ENCODE peak calls at places on chromosomes 1 and 21, in ten cellular contexts. T, Y, F, O, P, D, U, K, B and I are unnamed samples.
A peak's percentile ranks its signal among the peaks of the same experiment; 100 is the strongest.

GRCh38 chr1:34983700-34984355 is 1.3 kb downstream of the TMEM35B start:
- DNase-seq in T (no peak), Y (no peak), F (no peak), O (no peak), P (no peak), D (peak; percentile 24), U (peak; percentile 17), K (no peak), B (no peak), I (no peak)

GRCh38 chr1:154870734-154871133 is 653 bp upstream of the KCNN3 start:
- DNase-seq in T (no peak), Y (no peak), F (no peak), O (no peak), P (no peak), D (no peak), U (no peak), K (no peak), B (no peak), I (no peak)

GRCh38 chr1:36327421-36328087 is 4.1 kb upstream of the EVA1B start:
- DNase-seq in T (no peak), Y (no peak), F (no peak), O (no peak), P (no peak), D (no peak), U (peak; percentile 80), K (no peak), B (no peak), I (no peak)

GRCh38 chr1:116579253-116579875 is 8.5 kb upstream of the CD58 start:
- DNase-seq in T (no peak), Y (peak; percentile 37), F (no peak), O (no peak), P (no peak), D (no peak), U (no peak), K (no peak), B (no peak), I (no peak)

GRCh38 chr1:159421821-159422220 is 10.2 kb upstream of the OR10J4 start:
- DNase-seq in T (no peak), Y (no peak), F (no peak), O (no peak), P (no peak), D (no peak), U (no peak), K (no peak), B (no peak), I (no peak)

GRCh38 chr21:42474982-42475381 is 21.0 kb downstream of the RSPH1 start:
- DNase-seq in T (no peak), Y (no peak), F (no peak), O (no peak), P (no peak), D (no peak), U (no peak), K (peak; percentile 15), B (no peak), I (peak; percentile 6)

GRCh38 chr1:27645071-27645415 is 10.1 kb upstream of the FGR start:
- DNase-seq in T (no peak), Y (no peak), F (no peak), O (no peak), P (no peak), D (no peak), U (no peak), K (no peak), B (peak; percentile 69), I (no peak)

GRCh38 chr1:99975569-99975968 is 5.8 kb downstream of the SLC35A3 start:
- DNase-seq in T (no peak), Y (no peak), F (no peak), O (no peak), P (no peak), D (no peak), U (no peak), K (no peak), B (no peak), I (peak; percentile 48)

GRCh38 chr1:213154056-213154677 is 103.1 kb downstream of the RPS6KC1 start:
- DNase-seq in T (no peak), Y (no peak), F (peak; percentile 20), O (no peak), P (no peak), D (no peak), U (no peak), K (peak; percentile 56), B (no peak), I (no peak)

GRCh38 chr1:9230869-9231533 is 3.6 kb upstream of the H6PD start:
- DNase-seq in T (no peak), Y (no peak), F (no peak), O (no peak), P (no peak), D (no peak), U (peak; percentile 36), K (no peak), B (no peak), I (no peak)

GRCh38 chr1:5840551-5840914 is 151.7 kb downstream of the NPHP4 start:
- DNase-seq in T (no peak), Y (no peak), F (no peak), O (no peak), P (no peak), D (no peak), U (no peak), K (no peak), B (no peak), I (no peak)

GRCh38 chr1:208177656-208178055 is 66.5 kb downstream of the PLXNA2 start:
- DNase-seq in T (no peak), Y (no peak), F (no peak), O (no peak), P (no peak), D (no peak), U (no peak), K (peak; percentile 51), B (no peak), I (peak; percentile 79)

GRCh38 chr1:77438239-77438913 is 156.6 kb downstream of the AK5 start:
- DNase-seq in T (no peak), Y (no peak), F (no peak), O (no peak), P (no peak), D (no peak), U (peak; percentile 79), K (no peak), B (no peak), I (no peak)

GRCh38 chr1:174999926-175000696 is at the start of gene CACYBP:
- DNase-seq in T (no peak), Y (no peak), F (peak; percentile 61), O (no peak), P (no peak), D (no peak), U (peak; percentile 30), K (peak; percentile 38), B (peak; percentile 43), I (no peak)

GRCh38 chr1:46223472-46223943 is 20.4 kb downstream of the LURAP1 start:
- DNase-seq in T (peak; percentile 86), Y (peak; percentile 62), F (peak; percentile 52), O (peak; percentile 71), P (peak; percentile 87), D (peak; percentile 60), U (peak; percentile 93), K (peak; percentile 83), B (peak; percentile 84), I (peak; percentile 78)

GRCh38 chr1:46221749-46222148 is 18.6 kb downstream of the LURAP1 start:
- DNase-seq in T (peak; percentile 70), Y (no peak), F (no peak), O (no peak), P (no peak), D (no peak), U (no peak), K (no peak), B (peak; percentile 53), I (peak; percentile 15)

GRCh38 chr1:46218443-46218842 is 15.3 kb downstream of the LURAP1 start:
- DNase-seq in T (no peak), Y (no peak), F (no peak), O (no peak), P (no peak), D (no peak), U (no peak), K (no peak), B (no peak), I (no peak)

GRCh38 chr1:46219551-46220520 is 16.7 kb downstream of the LURAP1 start:
- DNase-seq in T (no peak), Y (no peak), F (no peak), O (no peak), P (no peak), D (no peak), U (no peak), K (no peak), B (no peak), I (no peak)

GRCh38 chr1:46220808-46221207 is 17.7 kb downstream of the LURAP1 start:
- DNase-seq in T (no peak), Y (no peak), F (no peak), O (no peak), P (no peak), D (no peak), U (no peak), K (no peak), B (no peak), I (no peak)
- TF ChIP-seq POLR2A in T (no peak), Y (no peak), F (no peak), O (no peak), P (peak; percentile 87), D (no peak), U (no peak), K (no peak), B (no peak), I (no peak)

GRCh38 chr1:24126672-24127023 is 14.7 kb upstream of the MYOM3 start:
- DNase-seq in T (no peak), Y (no peak), F (no peak), O (no peak), P (no peak), D (no peak), U (no peak), K (no peak), B (no peak), I (no peak)
- TF ChIP-seq POLR2A in T (no peak), Y (no peak), F (no peak), O (no peak), P (no peak), D (no peak), U (no peak), K (no peak), B (no peak), I (no peak)

GRCh38 chr1:48743480-48743879 is 33.2 kb downstream of the BEND5 start:
- DNase-seq in T (no peak), Y (no peak), F (no peak), O (no peak), P (no peak), D (no peak), U (no peak), K (no peak), B (no peak), I (no peak)

GRCh38 chr1:48735753-48736152 is 40.9 kb downstream of the BEND5 start:
- DNase-seq in T (no peak), Y (no peak), F (no peak), O (no peak), P (no peak), D (no peak), U (no peak), K (no peak), B (no peak), I (no peak)

GRCh38 chr1:48744032-48744431 is 32.7 kb downstream of the BEND5 start:
- DNase-seq in T (no peak), Y (no peak), F (no peak), O (no peak), P (no peak), D (no peak), U (no peak), K (no peak), B (no peak), I (no peak)

GRCh38 chr1:48741380-48741779 is 35.3 kb downstream of the BEND5 start:
- DNase-seq in T (no peak), Y (no peak), F (no peak), O (no peak), P (no peak), D (no peak), U (no peak), K (no peak), B (no peak), I (no peak)
- TF ChIP-seq POLR2A in T (no peak), Y (no peak), F (no peak), O (no peak), P (no peak), D (no peak), U (no peak), K (no peak), B (no peak), I (no peak)

GRCh38 chr1:210328746-210329488 is at the start of gene HHAT:
- DNase-seq in T (peak; percentile 87), Y (peak; percentile 89), F (peak; percentile 87), O (peak; percentile 81), P (peak; percentile 62), D (peak; percentile 76), U (peak; percentile 67), K (peak; percentile 79), B (peak; percentile 80), I (peak; percentile 86)
- TF ChIP-seq POLR2A in T (no peak), Y (no peak), F (peak; percentile 63), O (no peak), P (peak; percentile 51), D (no peak), U (peak; percentile 39), K (no peak), B (no peak), I (peak; percentile 62)